ENCODE peak calls at places on chromosome 16, in seven cellular contexts. One of them, this sample, is unnamed.

GRCh38 chr16:13005836-13006235 is 104.4 kb downstream of the SHISA9 start:
- DNase-seq in psoas muscle: no peak
- DNase-seq in osteocyte: no peak
- DNase-seq in kidney epithelial cell: no peak
- DNase-seq in heart left ventricle: no peak
- DNase-seq in IMR-90: no peak
- DNase-seq in astrocyte of the spinal cord: no peak
- DNase-seq in this sample: no peak

GRCh38 chr16:28610595-28611270 is 889 bp upstream of the SULT1A1 start:
- DNase-seq in psoas muscle: no peak
- DNase-seq in osteocyte: no peak
- DNase-seq in kidney epithelial cell: no peak
- DNase-seq in heart left ventricle: no peak
- DNase-seq in IMR-90: no peak
- DNase-seq in astrocyte of the spinal cord: no peak
- DNase-seq in this sample: no peak

GRCh38 chr16:56997264-56997663 is 7.9 kb downstream of the NLRC5 start:
- DNase-seq in psoas muscle: no peak
- DNase-seq in osteocyte: no peak
- DNase-seq in kidney epithelial cell: no peak
- DNase-seq in heart left ventricle: no peak
- DNase-seq in IMR-90: no peak
- DNase-seq in astrocyte of the spinal cord: no peak
- DNase-seq in this sample: no peak

GRCh38 chr16:76164970-76165558 is 112.1 kb upstream of the CNTNAP4 start:
- DNase-seq in psoas muscle: no peak
- DNase-seq in osteocyte: no peak
- DNase-seq in kidney epithelial cell: no peak
- DNase-seq in heart left ventricle: no peak
- DNase-seq in IMR-90: no peak
- DNase-seq in astrocyte of the spinal cord: no peak
- DNase-seq in this sample: no peak

GRCh38 chr16:48430890-48431289 is 45.7 kb upstream of the SIAH1 start:
- DNase-seq in psoas muscle: no peak
- DNase-seq in osteocyte: no peak
- DNase-seq in kidney epithelial cell: no peak
- DNase-seq in heart left ventricle: no peak
- DNase-seq in IMR-90: no peak
- DNase-seq in astrocyte of the spinal cord: no peak
- DNase-seq in this sample: no peak

GRCh38 chr16:73572135-73572534 is 524.2 kb upstream of the ZFHX3 start:
- DNase-seq in psoas muscle: peak; percentile 28
- DNase-seq in osteocyte: no peak
- DNase-seq in kidney epithelial cell: no peak
- DNase-seq in heart left ventricle: peak; percentile 37
- DNase-seq in IMR-90: no peak
- DNase-seq in astrocyte of the spinal cord: no peak
- DNase-seq in this sample: no peak

GRCh38 chr16:1929578-1930337 is 11.5 kb upstream of the HS3ST6 start:
- DNase-seq in psoas muscle: peak; percentile 92
- DNase-seq in osteocyte: peak; percentile 99
- DNase-seq in kidney epithelial cell: no peak
- DNase-seq in heart left ventricle: peak; percentile 91
- DNase-seq in IMR-90: peak; percentile 72
- DNase-seq in astrocyte of the spinal cord: peak; percentile 75
- DNase-seq in this sample: peak; percentile 97

GRCh38 chr16:29806641-29807425 is 504 bp downstream of the MAZ start:
- DNase-seq in psoas muscle: peak; percentile 67
- DNase-seq in osteocyte: no peak
- DNase-seq in kidney epithelial cell: no peak
- DNase-seq in heart left ventricle: peak; percentile 66
- DNase-seq in IMR-90: no peak
- DNase-seq in astrocyte of the spinal cord: peak; percentile 64
- DNase-seq in this sample: peak; percentile 55

GRCh38 chr16:28320741-28321140 is 28.4 kb downstream of the SBK1 start:
- DNase-seq in psoas muscle: no peak
- DNase-seq in osteocyte: no peak
- DNase-seq in kidney epithelial cell: no peak
- DNase-seq in heart left ventricle: no peak
- DNase-seq in IMR-90: no peak
- DNase-seq in astrocyte of the spinal cord: no peak
- DNase-seq in this sample: no peak

GRCh38 chr16:3645504-3646347 is 8.8 kb upstream of the DNASE1 start:
- DNase-seq in psoas muscle: no peak
- DNase-seq in osteocyte: peak; percentile 79
- DNase-seq in kidney epithelial cell: no peak
- DNase-seq in heart left ventricle: no peak
- DNase-seq in IMR-90: peak; percentile 73
- DNase-seq in astrocyte of the spinal cord: peak; percentile 77
- DNase-seq in this sample: peak; percentile 2

GRCh38 chr16:68235882-68236803 is at the start of gene ESRP2:
- DNase-seq in psoas muscle: peak; percentile 36
- DNase-seq in osteocyte: no peak
- DNase-seq in kidney epithelial cell: no peak
- DNase-seq in heart left ventricle: peak; percentile 39
- DNase-seq in IMR-90: no peak
- DNase-seq in astrocyte of the spinal cord: no peak
- DNase-seq in this sample: peak; percentile 49

GRCh38 chr16:80936410-80936809 is 70.3 kb downstream of the CMC2 start:
- DNase-seq in psoas muscle: no peak
- DNase-seq in osteocyte: peak; percentile 19
- DNase-seq in kidney epithelial cell: no peak
- DNase-seq in heart left ventricle: no peak
- DNase-seq in IMR-90: peak; percentile 16
- DNase-seq in astrocyte of the spinal cord: peak; percentile 51
- DNase-seq in this sample: no peak

GRCh38 chr16:72649254-72649944 is 398.5 kb downstream of the ZFHX3 start:
- DNase-seq in psoas muscle: no peak
- DNase-seq in osteocyte: no peak
- DNase-seq in kidney epithelial cell: no peak
- DNase-seq in heart left ventricle: no peak
- DNase-seq in IMR-90: no peak
- DNase-seq in astrocyte of the spinal cord: no peak
- DNase-seq in this sample: no peak

GRCh38 chr16:24419709-24420108 is 119.7 kb upstream of the RBBP6 start:
- DNase-seq in psoas muscle: no peak
- DNase-seq in osteocyte: no peak
- DNase-seq in kidney epithelial cell: no peak
- DNase-seq in heart left ventricle: no peak
- DNase-seq in IMR-90: no peak
- DNase-seq in astrocyte of the spinal cord: no peak
- DNase-seq in this sample: no peak

GRCh38 chr16:77211880-77212735 is 12.9 kb downstream of the SYCE1L start:
- DNase-seq in psoas muscle: peak; percentile 57
- DNase-seq in osteocyte: no peak
- DNase-seq in kidney epithelial cell: no peak
- DNase-seq in heart left ventricle: peak; percentile 60
- DNase-seq in IMR-90: no peak
- DNase-seq in astrocyte of the spinal cord: peak; percentile 34
- DNase-seq in this sample: peak; percentile 63

GRCh38 chr16:71846443-71846842 is 667 bp downstream of the ATXN1L start:
- DNase-seq in psoas muscle: no peak
- DNase-seq in osteocyte: no peak
- DNase-seq in kidney epithelial cell: no peak
- DNase-seq in heart left ventricle: no peak
- DNase-seq in IMR-90: no peak
- DNase-seq in astrocyte of the spinal cord: peak; percentile 2
- DNase-seq in this sample: no peak

GRCh38 chr16:79168321-79168720 is 432.2 kb downstream of the MAF start:
- DNase-seq in psoas muscle: no peak
- DNase-seq in osteocyte: no peak
- DNase-seq in kidney epithelial cell: no peak
- DNase-seq in heart left ventricle: no peak
- DNase-seq in IMR-90: no peak
- DNase-seq in astrocyte of the spinal cord: no peak
- DNase-seq in this sample: no peak

GRCh38 chr16:57723170-57723569 is 12.4 kb upstream of the KATNB1 start:
- DNase-seq in psoas muscle: no peak
- DNase-seq in osteocyte: no peak
- DNase-seq in kidney epithelial cell: no peak
- DNase-seq in heart left ventricle: no peak
- DNase-seq in IMR-90: no peak
- DNase-seq in astrocyte of the spinal cord: no peak
- DNase-seq in this sample: no peak

GRCh38 chr16:57140866-57141668 is 44.8 kb downstream of the PSME3IP1 start:
- DNase-seq in psoas muscle: no peak
- DNase-seq in osteocyte: no peak
- DNase-seq in kidney epithelial cell: no peak
- DNase-seq in heart left ventricle: peak; percentile 9
- DNase-seq in IMR-90: no peak
- DNase-seq in astrocyte of the spinal cord: no peak
- DNase-seq in this sample: no peak

DNA sequence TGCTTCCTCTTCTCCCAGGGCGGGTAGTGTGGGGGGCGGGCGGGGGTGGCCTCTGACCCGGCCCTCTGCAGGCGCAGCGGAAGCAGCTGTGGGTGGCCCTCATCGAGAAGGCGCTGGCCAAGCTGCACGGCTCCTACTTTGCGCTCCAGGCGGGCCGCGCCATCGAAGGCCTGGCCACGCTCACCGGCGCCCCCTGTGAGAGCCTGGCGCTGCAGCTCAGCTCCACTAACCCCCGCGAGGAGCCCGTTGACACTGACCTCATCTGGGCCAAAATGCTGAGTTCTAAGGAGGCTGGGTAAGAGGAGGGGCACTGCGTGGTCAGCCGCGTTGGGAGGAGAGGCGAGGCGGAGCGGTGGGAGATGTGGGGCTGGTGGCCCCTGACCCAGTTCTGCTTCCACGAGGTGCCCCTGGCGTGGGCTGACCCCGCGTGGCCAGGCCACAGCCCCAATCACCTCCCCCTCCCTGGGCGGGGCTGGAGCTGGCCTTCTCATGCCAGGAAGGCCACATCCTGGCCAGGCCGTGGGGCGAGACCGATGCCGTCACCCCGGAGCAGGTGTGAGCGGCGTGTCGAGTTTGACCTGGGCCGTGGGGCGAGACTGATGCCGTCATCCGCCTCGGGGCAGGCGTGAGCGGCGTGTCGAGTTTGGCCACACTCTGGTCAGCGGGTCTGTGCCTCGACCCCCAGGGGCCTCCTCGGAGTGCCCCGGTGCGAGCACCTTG is 10.5 kb upstream of the PRR35 start:
- DNase-seq in psoas muscle: no peak
- DNase-seq in osteocyte: no peak
- DNase-seq in kidney epithelial cell: no peak
- DNase-seq in heart left ventricle: no peak
- DNase-seq in IMR-90: no peak
- DNase-seq in astrocyte of the spinal cord: no peak
- DNase-seq in this sample: no peak
- TF ChIP-seq CTCF in psoas muscle: no peak
- TF ChIP-seq CTCF in osteocyte: no peak
- TF ChIP-seq CTCF in kidney epithelial cell: no peak
- TF ChIP-seq CTCF in heart left ventricle: no peak
- TF ChIP-seq CTCF in IMR-90: peak; percentile 5
- TF ChIP-seq CTCF in astrocyte of the spinal cord: peak; percentile 29
- TF ChIP-seq CTCF in this sample: no peak

GRCh38 chr16:66318505-66318904 is 48.0 kb upstream of the CDH5 start:
- DNase-seq in psoas muscle: no peak
- DNase-seq in osteocyte: no peak
- DNase-seq in kidney epithelial cell: no peak
- DNase-seq in heart left ventricle: no peak
- DNase-seq in IMR-90: no peak
- DNase-seq in astrocyte of the spinal cord: no peak
- DNase-seq in this sample: no peak
- TF ChIP-seq CTCF in psoas muscle: no peak
- TF ChIP-seq CTCF in osteocyte: no peak
- TF ChIP-seq CTCF in kidney epithelial cell: no peak
- TF ChIP-seq CTCF in heart left ventricle: no peak
- TF ChIP-seq CTCF in IMR-90: no peak
- TF ChIP-seq CTCF in astrocyte of the spinal cord: no peak
- TF ChIP-seq CTCF in this sample: no peak

DNA sequence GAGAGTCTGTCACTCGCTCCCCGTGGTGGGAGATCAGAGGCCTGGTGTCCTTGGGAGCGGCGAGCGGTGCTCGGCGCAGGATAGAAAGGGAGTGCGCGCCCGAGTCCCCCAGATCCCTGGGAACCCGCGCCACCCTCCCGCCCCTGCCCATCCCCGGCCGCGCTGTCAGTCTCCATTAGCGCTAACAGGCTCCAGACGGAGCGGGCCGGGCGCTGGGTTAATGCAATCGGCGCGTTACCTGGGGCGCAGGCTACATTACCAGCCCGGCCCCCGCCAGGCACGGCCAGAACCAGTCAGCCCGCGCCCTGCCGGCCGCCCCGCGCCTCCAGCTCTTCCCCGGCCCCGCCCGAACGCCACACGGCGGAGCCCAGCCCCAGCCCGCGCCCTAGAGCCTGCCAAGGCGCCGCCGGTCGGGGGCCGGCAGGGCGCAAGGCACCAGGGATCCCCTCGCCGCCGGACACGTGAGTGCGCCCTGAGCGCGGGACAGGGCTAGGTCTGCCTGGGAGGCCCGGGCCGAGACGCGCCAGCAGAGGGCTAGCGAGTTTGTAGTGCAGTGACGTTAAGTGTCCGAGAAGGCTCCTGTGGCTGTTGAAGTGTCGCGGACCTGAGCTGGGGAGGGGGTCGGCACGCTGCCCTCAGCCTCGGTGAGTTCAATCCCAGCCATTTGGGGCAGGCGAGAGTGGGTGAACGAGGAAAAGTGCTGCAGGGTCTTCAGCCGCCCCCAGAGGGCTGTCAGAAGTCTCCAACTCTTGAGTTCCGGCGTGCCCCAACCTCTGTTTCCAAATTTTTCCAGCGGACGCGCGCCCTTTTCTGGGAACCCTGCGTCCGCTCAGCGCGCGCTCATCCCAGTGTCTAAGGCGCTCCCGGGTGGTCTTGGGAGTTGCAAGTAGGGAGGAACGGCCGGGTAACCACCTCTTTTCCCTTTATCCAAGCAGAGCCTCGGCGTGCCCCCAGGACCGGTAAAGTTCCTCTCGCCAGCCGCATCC is at the start of gene SLC6A2:
- DNase-seq in psoas muscle: peak; percentile 38
- DNase-seq in osteocyte: no peak
- DNase-seq in kidney epithelial cell: no peak
- DNase-seq in heart left ventricle: no peak
- DNase-seq in IMR-90: no peak
- DNase-seq in astrocyte of the spinal cord: no peak
- DNase-seq in this sample: no peak
- TF ChIP-seq CTCF in psoas muscle: no peak
- TF ChIP-seq CTCF in osteocyte: no peak
- TF ChIP-seq CTCF in kidney epithelial cell: no peak
- TF ChIP-seq CTCF in heart left ventricle: no peak
- TF ChIP-seq CTCF in IMR-90: no peak
- TF ChIP-seq CTCF in astrocyte of the spinal cord: no peak
- TF ChIP-seq CTCF in this sample: no peak

DNA sequence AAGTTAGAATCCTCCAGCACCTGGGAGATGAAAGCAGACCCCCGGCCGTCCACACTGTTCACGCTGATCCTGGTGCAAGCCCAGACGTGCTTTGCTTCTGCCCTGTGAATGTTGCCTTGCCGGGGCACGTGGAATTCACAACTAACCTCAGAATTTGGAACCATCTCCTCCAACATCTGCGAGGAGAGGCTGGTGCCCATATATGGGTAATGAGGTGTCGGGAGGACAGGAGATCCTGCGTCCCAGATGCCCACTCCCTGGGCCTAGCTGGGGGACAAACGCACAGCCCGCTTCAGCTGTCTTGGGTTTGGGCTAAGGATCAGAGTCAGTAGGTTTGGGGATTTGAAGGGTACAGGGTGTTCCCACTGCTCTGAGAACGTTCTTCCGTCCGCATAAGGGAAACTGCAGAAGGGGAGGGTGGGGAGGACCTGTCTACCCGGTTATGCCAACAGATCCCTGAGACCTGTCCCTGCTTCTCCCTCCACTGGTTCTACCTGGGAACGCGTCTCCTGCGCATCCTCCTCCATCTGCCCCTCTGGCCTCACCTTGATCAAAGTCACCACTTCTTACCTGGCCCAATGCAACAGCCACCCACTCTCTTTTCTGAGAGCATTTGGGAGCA is 14.1 kb downstream of the PPL start:
- DNase-seq in psoas muscle: no peak
- DNase-seq in osteocyte: no peak
- DNase-seq in kidney epithelial cell: no peak
- DNase-seq in heart left ventricle: no peak
- DNase-seq in IMR-90: no peak
- DNase-seq in astrocyte of the spinal cord: no peak
- DNase-seq in this sample: no peak
- TF ChIP-seq CTCF in psoas muscle: no peak
- TF ChIP-seq CTCF in osteocyte: no peak
- TF ChIP-seq CTCF in kidney epithelial cell: no peak
- TF ChIP-seq CTCF in heart left ventricle: no peak
- TF ChIP-seq CTCF in IMR-90: no peak
- TF ChIP-seq CTCF in astrocyte of the spinal cord: no peak
- TF ChIP-seq CTCF in this sample: no peak